ENCODE peak calls at places on chromosomes 7 and 10, in eight cellular contexts. One of them, this sample, is unnamed.

GRCh38 chr10:106479619-106480018 is 684.9 kb downstream of the SORCS1 start:
- DNase-seq in mammary epithelial cell: no peak
- DNase-seq in activated CD4-positive, alpha-beta T cell treated with anti-CD3 and anti-CD28 coated beads, Interleukin-2, amount 50 U/mL, for 4 hours: no peak
- DNase-seq in RCC 7860: no peak
- DNase-seq in stimulated activated CD4-positive, alpha-beta T cell treated with anti-CD3 and anti-CD28 coated beads, Interleukin-15, amount 100 ng/mL, for 1 hour: no peak
- DNase-seq in M059J: no peak
- DNase-seq in T-helper 2 cell: no peak
- DNase-seq in MM.1S: no peak
- DNase-seq in this sample: no peak

GRCh38 chr10:44389150-44389549 is 4.3 kb upstream of the CXCL12 start:
- DNase-seq in mammary epithelial cell: no peak
- DNase-seq in MM.1S: no peak
- DNase-seq in stimulated activated CD4-positive, alpha-beta T cell treated with anti-CD3 and anti-CD28 coated beads, Interleukin-15, amount 100 ng/mL, for 1 hour: no peak
- DNase-seq in RCC 7860: no peak
- DNase-seq in T-helper 2 cell: no peak
- DNase-seq in activated CD4-positive, alpha-beta T cell treated with anti-CD3 and anti-CD28 coated beads, Interleukin-2, amount 50 U/mL, for 4 hours: no peak
- DNase-seq in M059J: no peak
- DNase-seq in this sample: no peak

GRCh38 chr7:505171-505570 is 14.5 kb downstream of the PDGFA start:
- DNase-seq in MM.1S: no peak
- DNase-seq in M059J: no peak
- DNase-seq in mammary epithelial cell: no peak
- DNase-seq in T-helper 2 cell: no peak
- DNase-seq in RCC 7860: no peak
- DNase-seq in activated CD4-positive, alpha-beta T cell treated with anti-CD3 and anti-CD28 coated beads, Interleukin-2, amount 50 U/mL, for 4 hours: no peak
- DNase-seq in stimulated activated CD4-positive, alpha-beta T cell treated with anti-CD3 and anti-CD28 coated beads, Interleukin-15, amount 100 ng/mL, for 1 hour: no peak
- DNase-seq in this sample: no peak

GRCh38 chr7:157543276-157543675 is 206.5 kb downstream of the DNAJB6 start:
- DNase-seq in M059J: no peak
- DNase-seq in activated CD4-positive, alpha-beta T cell treated with anti-CD3 and anti-CD28 coated beads, Interleukin-2, amount 50 U/mL, for 4 hours: no peak
- DNase-seq in MM.1S: no peak
- DNase-seq in T-helper 2 cell: no peak
- DNase-seq in RCC 7860: no peak
- DNase-seq in mammary epithelial cell: no peak
- DNase-seq in stimulated activated CD4-positive, alpha-beta T cell treated with anti-CD3 and anti-CD28 coated beads, Interleukin-15, amount 100 ng/mL, for 1 hour: no peak
- DNase-seq in this sample: no peak

GRCh38 chr7:30739691-30740090 is 12.2 kb upstream of the INMT start:
- DNase-seq in stimulated activated CD4-positive, alpha-beta T cell treated with anti-CD3 and anti-CD28 coated beads, Interleukin-15, amount 100 ng/mL, for 1 hour: no peak
- DNase-seq in T-helper 2 cell: no peak
- DNase-seq in RCC 7860: no peak
- DNase-seq in mammary epithelial cell: no peak
- DNase-seq in activated CD4-positive, alpha-beta T cell treated with anti-CD3 and anti-CD28 coated beads, Interleukin-2, amount 50 U/mL, for 4 hours: no peak
- DNase-seq in MM.1S: no peak
- DNase-seq in M059J: no peak
- DNase-seq in this sample: no peak

GRCh38 chr10:49082767-49083166 is 32.6 kb downstream of the VSTM4 start:
- DNase-seq in mammary epithelial cell: no peak
- DNase-seq in stimulated activated CD4-positive, alpha-beta T cell treated with anti-CD3 and anti-CD28 coated beads, Interleukin-15, amount 100 ng/mL, for 1 hour: no peak
- DNase-seq in T-helper 2 cell: no peak
- DNase-seq in M059J: no peak
- DNase-seq in MM.1S: no peak
- DNase-seq in RCC 7860: no peak
- DNase-seq in activated CD4-positive, alpha-beta T cell treated with anti-CD3 and anti-CD28 coated beads, Interleukin-2, amount 50 U/mL, for 4 hours: no peak
- DNase-seq in this sample: no peak

GRCh38 chr7:46908770-46909169 is 673.1 kb downstream of the TNS3 start:
- DNase-seq in stimulated activated CD4-positive, alpha-beta T cell treated with anti-CD3 and anti-CD28 coated beads, Interleukin-15, amount 100 ng/mL, for 1 hour: no peak
- DNase-seq in mammary epithelial cell: peak; percentile 64
- DNase-seq in RCC 7860: peak; percentile 92
- DNase-seq in MM.1S: no peak
- DNase-seq in activated CD4-positive, alpha-beta T cell treated with anti-CD3 and anti-CD28 coated beads, Interleukin-2, amount 50 U/mL, for 4 hours: no peak
- DNase-seq in T-helper 2 cell: no peak
- DNase-seq in M059J: peak; percentile 95
- DNase-seq in this sample: no peak

GRCh38 chr10:48456808-48457761 is 147.8 kb downstream of the ARHGAP22 start:
- DNase-seq in M059J: no peak
- DNase-seq in T-helper 2 cell: no peak
- DNase-seq in RCC 7860: no peak
- DNase-seq in stimulated activated CD4-positive, alpha-beta T cell treated with anti-CD3 and anti-CD28 coated beads, Interleukin-15, amount 100 ng/mL, for 1 hour: no peak
- DNase-seq in MM.1S: no peak
- DNase-seq in activated CD4-positive, alpha-beta T cell treated with anti-CD3 and anti-CD28 coated beads, Interleukin-2, amount 50 U/mL, for 4 hours: no peak
- DNase-seq in mammary epithelial cell: no peak
- DNase-seq in this sample: no peak

GRCh38 chr10:86716466-86716865 is 40.0 kb upstream of the BMPR1A start:
- DNase-seq in RCC 7860: no peak
- DNase-seq in activated CD4-positive, alpha-beta T cell treated with anti-CD3 and anti-CD28 coated beads, Interleukin-2, amount 50 U/mL, for 4 hours: no peak
- DNase-seq in stimulated activated CD4-positive, alpha-beta T cell treated with anti-CD3 and anti-CD28 coated beads, Interleukin-15, amount 100 ng/mL, for 1 hour: no peak
- DNase-seq in T-helper 2 cell: no peak
- DNase-seq in M059J: no peak
- DNase-seq in mammary epithelial cell: no peak
- DNase-seq in MM.1S: no peak
- DNase-seq in this sample: no peak

GRCh38 chr7:70480913-70481579 is 650.9 kb upstream of the GALNT17 start:
- DNase-seq in MM.1S: no peak
- DNase-seq in M059J: peak; percentile 63
- DNase-seq in T-helper 2 cell: no peak
- DNase-seq in activated CD4-positive, alpha-beta T cell treated with anti-CD3 and anti-CD28 coated beads, Interleukin-2, amount 50 U/mL, for 4 hours: no peak
- DNase-seq in stimulated activated CD4-positive, alpha-beta T cell treated with anti-CD3 and anti-CD28 coated beads, Interleukin-15, amount 100 ng/mL, for 1 hour: no peak
- DNase-seq in mammary epithelial cell: peak; percentile 96
- DNase-seq in RCC 7860: no peak
- DNase-seq in this sample: no peak

GRCh38 chr10:74145133-74145532 is 5.5 kb downstream of the AP3M1 start:
- DNase-seq in stimulated activated CD4-positive, alpha-beta T cell treated with anti-CD3 and anti-CD28 coated beads, Interleukin-15, amount 100 ng/mL, for 1 hour: no peak
- DNase-seq in T-helper 2 cell: no peak
- DNase-seq in M059J: peak; percentile 86
- DNase-seq in mammary epithelial cell: peak; percentile 35
- DNase-seq in RCC 7860: no peak
- DNase-seq in activated CD4-positive, alpha-beta T cell treated with anti-CD3 and anti-CD28 coated beads, Interleukin-2, amount 50 U/mL, for 4 hours: no peak
- DNase-seq in MM.1S: no peak
- DNase-seq in this sample: no peak

GRCh38 chr7:65233409-65234034 is 140.1 kb upstream of the ZNF92 start:
- DNase-seq in mammary epithelial cell: no peak
- DNase-seq in RCC 7860: peak; percentile 80
- DNase-seq in T-helper 2 cell: peak; percentile 36
- DNase-seq in MM.1S: peak; percentile 45
- DNase-seq in stimulated activated CD4-positive, alpha-beta T cell treated with anti-CD3 and anti-CD28 coated beads, Interleukin-15, amount 100 ng/mL, for 1 hour: no peak
- DNase-seq in M059J: peak; percentile 80
- DNase-seq in activated CD4-positive, alpha-beta T cell treated with anti-CD3 and anti-CD28 coated beads, Interleukin-2, amount 50 U/mL, for 4 hours: no peak
- DNase-seq in this sample: no peak

GRCh38 chr10:131576341-131577177 is 265.0 kb upstream of the TCERG1L start:
- DNase-seq in mammary epithelial cell: no peak
- DNase-seq in RCC 7860: no peak
- DNase-seq in stimulated activated CD4-positive, alpha-beta T cell treated with anti-CD3 and anti-CD28 coated beads, Interleukin-15, amount 100 ng/mL, for 1 hour: no peak
- DNase-seq in M059J: no peak
- DNase-seq in MM.1S: no peak
- DNase-seq in activated CD4-positive, alpha-beta T cell treated with anti-CD3 and anti-CD28 coated beads, Interleukin-2, amount 50 U/mL, for 4 hours: no peak
- DNase-seq in T-helper 2 cell: no peak
- DNase-seq in this sample: no peak

GRCh38 chr7:74222851-74223710 is 13.3 kb downstream of the LAT2 start:
- DNase-seq in activated CD4-positive, alpha-beta T cell treated with anti-CD3 and anti-CD28 coated beads, Interleukin-2, amount 50 U/mL, for 4 hours: no peak
- DNase-seq in stimulated activated CD4-positive, alpha-beta T cell treated with anti-CD3 and anti-CD28 coated beads, Interleukin-15, amount 100 ng/mL, for 1 hour: no peak
- DNase-seq in RCC 7860: no peak
- DNase-seq in mammary epithelial cell: no peak
- DNase-seq in T-helper 2 cell: no peak
- DNase-seq in M059J: no peak
- DNase-seq in MM.1S: no peak
- DNase-seq in this sample: no peak

GRCh38 chr7:15330943-15331342 is 230.9 kb downstream of the AGMO start:
- DNase-seq in MM.1S: no peak
- DNase-seq in stimulated activated CD4-positive, alpha-beta T cell treated with anti-CD3 and anti-CD28 coated beads, Interleukin-15, amount 100 ng/mL, for 1 hour: no peak
- DNase-seq in M059J: no peak
- DNase-seq in T-helper 2 cell: no peak
- DNase-seq in RCC 7860: no peak
- DNase-seq in mammary epithelial cell: no peak
- DNase-seq in activated CD4-positive, alpha-beta T cell treated with anti-CD3 and anti-CD28 coated beads, Interleukin-2, amount 50 U/mL, for 4 hours: no peak
- DNase-seq in this sample: no peak

GRCh38 chr10:125005312-125006187 is 63.6 kb downstream of the ZRANB1 start:
- DNase-seq in activated CD4-positive, alpha-beta T cell treated with anti-CD3 and anti-CD28 coated beads, Interleukin-2, amount 50 U/mL, for 4 hours: no peak
- DNase-seq in RCC 7860: no peak
- DNase-seq in M059J: no peak
- DNase-seq in MM.1S: no peak
- DNase-seq in stimulated activated CD4-positive, alpha-beta T cell treated with anti-CD3 and anti-CD28 coated beads, Interleukin-15, amount 100 ng/mL, for 1 hour: no peak
- DNase-seq in T-helper 2 cell: no peak
- DNase-seq in mammary epithelial cell: no peak
- DNase-seq in this sample: no peak

This sample was measured in NCI-H2107.